ENCODE peak calls at places on chromosomes 6 and 20, in ten cellular contexts. R, Z, A, O, Q, K, B, H, W and L are unnamed samples.

GRCh38 chr6:108243836-108244235 is 17.0 kb downstream of the SNX3 start:
- DNase-seq in R (no peak), Z (no peak), A (no peak), O (no peak), Q (no peak), K (no peak), B (no peak), H (no peak), W (no peak), L (no peak)

GRCh38 chr6:170206317-170206621 is 84.6 kb downstream of the DLL1 start:
- DNase-seq in R (no peak), Z (peak; percentile 14), A (no peak), O (no peak), Q (no peak), K (no peak), B (no peak), H (no peak), W (peak; percentile 39), L (no peak)

GRCh38 chr20:51586005-51586440 is 43.5 kb upstream of the NFATC2 start:
- DNase-seq in R (no peak), Z (no peak), A (peak; percentile 86), O (no peak), Q (peak; percentile 81), K (no peak), B (no peak), H (no peak), W (no peak), L (no peak)

GRCh38 chr6:44867561-44868334 is 460.4 kb upstream of the RUNX2 start:
- DNase-seq in R (no peak), Z (no peak), A (no peak), O (no peak), Q (no peak), K (no peak), B (no peak), H (no peak), W (no peak), L (no peak)

GRCh38 chr6:26129656-26130055 is 42.4 kb downstream of the HFE start:
- DNase-seq in R (no peak), Z (no peak), A (no peak), O (no peak), Q (no peak), K (no peak), B (no peak), H (no peak), W (no peak), L (no peak)

GRCh38 chr6:43347444-43347843 is 22.0 kb downstream of the ZNF318 start:
- DNase-seq in R (no peak), Z (no peak), A (no peak), O (no peak), Q (no peak), K (no peak), B (no peak), H (no peak), W (no peak), L (no peak)

GRCh38 chr6:31652925-31653724 is 664 bp upstream of the BAG6 start:
- DNase-seq in R (peak; percentile 93), Z (no peak), A (no peak), O (peak; percentile 94), Q (peak; percentile 91), K (peak; percentile 83), B (no peak), H (peak; percentile 14), W (peak; percentile 96), L (peak; percentile 90)

GRCh38 chr6:157194110-157194509 is 129.2 kb downstream of the TMEM242 start:
- DNase-seq in R (no peak), Z (no peak), A (no peak), O (no peak), Q (no peak), K (no peak), B (no peak), H (no peak), W (no peak), L (no peak)

GRCh38 chr20:32231847-32232246 is 24.2 kb downstream of the POFUT1 start:
- DNase-seq in R (no peak), Z (no peak), A (peak; percentile 54), O (no peak), Q (no peak), K (peak; percentile 28), B (no peak), H (peak; percentile 16), W (no peak), L (no peak)

GRCh38 chr6:43937236-43938177 is 167.5 kb downstream of the VEGFA start:
- DNase-seq in R (peak; percentile 96), Z (peak; percentile 47), A (no peak), O (no peak), Q (no peak), K (no peak), B (no peak), H (no peak), W (peak; percentile 39), L (peak; percentile 33)

GRCh38 chr20:47428851-47429336 is 72.4 kb upstream of the ZMYND8 start:
- DNase-seq in R (no peak), Z (no peak), A (peak; percentile 41), O (no peak), Q (no peak), K (no peak), B (no peak), H (no peak), W (no peak), L (no peak)

GRCh38 chr6:33383427-33384185 is 8.0 kb upstream of the KIFC1 start:
- DNase-seq in R (no peak), Z (no peak), A (no peak), O (no peak), Q (no peak), K (no peak), B (no peak), H (no peak), W (no peak), L (no peak)

GRCh38 chr6:21999012-21999528 is 297.8 kb downstream of the PRL start:
- DNase-seq in R (no peak), Z (no peak), A (peak; percentile 75), O (no peak), Q (peak; percentile 70), K (no peak), B (no peak), H (no peak), W (no peak), L (no peak)

GRCh38 chr6:138645976-138646640 is 127.5 kb upstream of the CCDC28A start:
- DNase-seq in R (no peak), Z (no peak), A (peak; percentile 79), O (no peak), Q (no peak), K (no peak), B (no peak), H (no peak), W (no peak), L (no peak)

GRCh38 chr6:706161-706560 is 13.2 kb upstream of the EXOC2 start:
- DNase-seq in R (no peak), Z (no peak), A (no peak), O (no peak), Q (no peak), K (no peak), B (no peak), H (no peak), W (no peak), L (no peak)

GRCh38 chr6:132962936-132963579 is 148.7 kb downstream of the RPS12 start:
- DNase-seq in R (peak; percentile 82), Z (peak; percentile 77), A (peak; percentile 53), O (peak; percentile 53), Q (peak; percentile 68), K (peak; percentile 45), B (peak; percentile 65), H (peak; percentile 14), W (peak; percentile 87), L (no peak)

GRCh38 chr6:11793277-11793676 is 14.7 kb upstream of the ADTRP start:
- DNase-seq in R (no peak), Z (no peak), A (no peak), O (no peak), Q (no peak), K (no peak), B (no peak), H (no peak), W (no peak), L (no peak)

GRCh38 chr6:2839195-2839981 is 2.3 kb downstream of the SERPINB1 start:
- DNase-seq in R (no peak), Z (no peak), A (peak; percentile 93), O (no peak), Q (peak; percentile 77), K (no peak), B (no peak), H (no peak), W (no peak), L (no peak)

GRCh38 chr6:128511518-128511917 is 8.9 kb downstream of the PTPRK start:
- DNase-seq in R (no peak), Z (no peak), A (peak; percentile 40), O (no peak), Q (peak; percentile 95), K (no peak), B (no peak), H (no peak), W (no peak), L (no peak)

GRCh38 chr20:7926767-7927166 is 13.5 kb downstream of the HAO1 start:
- DNase-seq in R (peak; percentile 5), Z (no peak), A (peak; percentile 26), O (peak; percentile 27), Q (peak; percentile 51), K (no peak), B (no peak), H (no peak), W (no peak), L (no peak)

GRCh38 chr20:1965520-1966278 is 28.2 kb downstream of the PDYN start:
- DNase-seq in R (peak; percentile 84), Z (peak; percentile 90), A (peak; percentile 47), O (peak; percentile 81), Q (peak; percentile 66), K (peak; percentile 67), B (peak; percentile 83), H (peak; percentile 67), W (peak; percentile 91), L (peak; percentile 63)

GRCh38 chr20:62258499-62259293 is 20.4 kb downstream of the OSBPL2 start:
- DNase-seq in R (no peak), Z (no peak), A (peak; percentile 80), O (no peak), Q (peak; percentile 66), K (no peak), B (no peak), H (no peak), W (peak; percentile 82), L (no peak)